ENCODE peak calls at places on chromosome 19, in nine cellular contexts. K, E, V, T, L, W, S, Y and R are unnamed samples.

GRCh38 chr19:2634228-2634951 is 68.1 kb downstream of the GNG7 start:
- DNase-seq in T (peak; percentile 81), Y (peak; percentile 49), E (no peak), W (no peak), S (no peak), V (peak; percentile 40), K (no peak), L (no peak), R (no peak)

GRCh38 chr19:18282021-18282787 is 782 bp upstream of the JUND start:
- DNase-seq in T (no peak), V (no peak), Y (peak; percentile 93), L (no peak), K (peak; percentile 94), W (no peak), S (peak; percentile 98), E (no peak), R (peak; percentile 55)

GRCh38 chr19:54248016-54248601 is 5.5 kb upstream of the LILRA6 start:
- DNase-seq in Y (peak; percentile 75), L (peak; percentile 67), V (peak; percentile 29), W (no peak), K (no peak), E (peak; percentile 44), S (peak; percentile 81), T (no peak), R (no peak)

GRCh38 chr19:47618771-47619170 is 9.8 kb downstream of the BICRA start:
- DNase-seq in E (peak; percentile 70), W (no peak), T (no peak), S (no peak), Y (no peak), V (no peak), L (no peak), K (no peak), R (no peak)

GRCh38 chr19:47309608-47310007 is at the start of gene C5AR1:
- DNase-seq in W (no peak), S (no peak), K (peak; percentile 89), V (no peak), L (no peak), Y (peak; percentile 98), E (peak; percentile 41), T (no peak), R (no peak)

GRCh38 chr19:27529158-27529557 is 1683.8 kb downstream of the UQCRFS1 start:
- DNase-seq in Y (no peak), S (no peak), V (no peak), E (no peak), T (no peak), W (no peak), K (no peak), L (no peak), R (no peak)

GRCh38 chr19:5128251-5128931 is 159.5 kb downstream of the KDM4B start:
- DNase-seq in V (peak; percentile 47), W (no peak), K (no peak), T (peak; percentile 71), L (no peak), S (no peak), E (peak; percentile 82), Y (no peak), R (no peak)

GRCh38 chr19:23789246-23789645 is 30.6 kb upstream of the ZNF681 start:
- DNase-seq in V (no peak), Y (no peak), E (no peak), S (no peak), W (no peak), T (no peak), K (no peak), L (no peak), R (no peak)

GRCh38 chr19:54517483-54517882 is 14.9 kb downstream of the LAIR2 start:
- DNase-seq in Y (peak; percentile 65), T (peak; percentile 37), W (peak; percentile 29), E (peak; percentile 43), S (no peak), V (peak; percentile 42), L (no peak), K (no peak), R (peak; percentile 67)

GRCh38 chr19:3479177-3479818 is 1.0 kb downstream of the SMIM24 start:
- DNase-seq in V (no peak), T (peak; percentile 40), E (no peak), L (no peak), W (no peak), K (no peak), Y (peak; percentile 64), S (no peak), R (no peak)

GRCh38 chr19:47186337-47187022 is 44.5 kb downstream of the BBC3 start:
- DNase-seq in L (no peak), V (no peak), Y (no peak), K (no peak), T (no peak), E (no peak), S (no peak), W (no peak), R (no peak)

GRCh38 chr19:38975214-38975860 is at the start of gene FBXO17:
- DNase-seq in E (peak; percentile 44), K (peak; percentile 90), S (no peak), V (peak; percentile 34), T (peak; percentile 44), L (peak; percentile 78), Y (no peak), W (peak; percentile 84), R (peak; percentile 77)

GRCh38 chr19:45768644-45769053 is 403 bp downstream of the SIX5 start:
- DNase-seq in L (peak; percentile 81), W (peak; percentile 65), T (peak; percentile 54), V (no peak), E (peak; percentile 61), Y (peak; percentile 66), S (no peak), K (no peak), R (peak; percentile 40)

GRCh38 chr19:35265126-35265995 is 3.4 kb upstream of the USF2 start:
- DNase-seq in T (peak; percentile 14), V (no peak), Y (no peak), W (no peak), L (peak; percentile 64), E (no peak), S (peak; percentile 88), K (peak; percentile 88), R (no peak)

GRCh38 chr19:18846862-18847515 is 15.2 kb downstream of the UPF1 start:
- DNase-seq in E (peak; percentile 75), L (peak; percentile 90), V (peak; percentile 83), T (peak; percentile 80), W (peak; percentile 68), K (peak; percentile 95), S (no peak), Y (peak; percentile 69), R (peak; percentile 84)

GRCh38 chr19:35559781-35560180 is 3.7 kb downstream of the ATP4A start:
- DNase-seq in T (no peak), Y (no peak), E (no peak), K (no peak), V (no peak), L (no peak), W (no peak), S (no peak), R (no peak)

GRCh38 chr19:54804571-54804970 is 1.2 kb downstream of the KIR2DL4 start:
- DNase-seq in V (no peak), K (peak; percentile 52), L (no peak), E (no peak), Y (no peak), S (no peak), W (no peak), T (no peak), R (no peak)

GRCh38 chr19:39444598-39445257 is 654 bp upstream of the SUPT5H start:
- DNase-seq in V (no peak), W (no peak), Y (peak; percentile 23), E (no peak), L (no peak), K (no peak), T (no peak), S (no peak), R (no peak)

GRCh38 chr19:38792250-38793111 is 3.5 kb downstream of the LGALS7B start:
- DNase-seq in L (no peak), W (no peak), K (peak; percentile 92), V (no peak), S (peak; percentile 83), Y (no peak), E (no peak), T (peak; percentile 39), R (no peak)

GRCh38 chr19:45113628-45114027 is 20.6 kb downstream of the PPP1R37 start:
- DNase-seq in T (peak; percentile 76), S (no peak), W (no peak), V (no peak), Y (no peak), E (no peak), L (no peak), K (no peak), R (no peak)

GRCh38 chr19:46821512-46822359 is 28.9 kb downstream of the AP2S1 start:
- DNase-seq in E (no peak), T (no peak), S (no peak), Y (peak; percentile 45), W (no peak), K (no peak), L (no peak), V (no peak), R (no peak)

GRCh38 chr19:52231154-52231565 is 38.2 kb upstream of the ZNF766 start:
- DNase-seq in Y (no peak), W (no peak), K (no peak), T (no peak), E (no peak), L (no peak), V (no peak), S (no peak), R (no peak)
- TF ChIP-seq POLR2A in Y (no peak), W (no peak), K (no peak), T (no peak), E (no peak), L (no peak), V (no peak), S (no peak), R (no peak)

GRCh38 chr19:43532571-43532961 is 422 bp upstream of the ZNF575 start:
- DNase-seq in L (no peak), T (peak; percentile 73), K (peak; percentile 88), S (no peak), W (peak; percentile 79), V (no peak), Y (no peak), E (peak; percentile 62), R (peak; percentile 64)
- TF ChIP-seq POLR2A in L (no peak), T (no peak), K (no peak), S (no peak), W (peak; percentile 39), V (no peak), Y (no peak), E (no peak), R (no peak)

GRCh38 chr19:11694533-11695439 is 44.0 kb downstream of the ZNF823 start:
- DNase-seq in L (peak; percentile 98), W (no peak), S (peak; percentile 88), V (peak; percentile 99), Y (peak; percentile 95), K (peak; percentile 99), E (peak; percentile 94), T (peak; percentile 96), R (peak; percentile 83)
- TF ChIP-seq POLR2A in L (no peak), W (no peak), S (no peak), V (peak; percentile 32), Y (no peak), K (no peak), E (no peak), T (no peak), R (peak; percentile 82)

DNA sequence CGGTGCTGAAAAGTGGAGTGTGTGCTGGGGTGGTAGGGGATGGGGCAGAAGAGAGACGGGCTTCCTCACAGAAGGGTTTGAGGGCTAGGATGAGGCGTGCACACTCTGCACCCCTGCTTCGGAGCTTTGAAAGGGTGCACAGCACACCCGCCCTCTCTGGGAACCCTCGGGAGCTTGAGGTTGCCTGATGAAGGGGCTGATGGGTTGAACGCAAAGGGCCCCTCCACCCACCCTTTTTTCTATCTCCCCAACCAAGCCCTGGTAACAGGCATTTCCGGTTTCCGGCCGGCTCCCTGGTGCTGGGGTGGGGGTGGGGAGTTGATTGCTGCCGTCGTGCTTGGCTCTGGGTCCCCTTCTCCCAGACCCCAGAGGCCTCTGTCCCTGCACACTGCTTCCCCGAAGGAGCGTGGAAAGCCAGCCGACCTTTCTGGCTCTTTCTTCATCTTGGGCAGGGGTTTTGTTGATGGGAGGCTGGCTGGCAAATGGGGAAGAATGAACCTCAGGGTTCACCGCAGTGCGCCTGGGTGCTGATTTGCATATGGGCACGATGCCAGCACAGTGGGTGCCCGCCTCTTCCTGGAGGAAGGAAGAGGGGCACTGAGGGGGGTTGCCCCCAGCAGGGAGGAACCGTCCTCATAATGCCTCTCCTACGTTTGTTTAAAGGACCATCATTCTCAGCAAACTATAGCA is 29.0 kb downstream of the VAV1 start:
- DNase-seq in K (peak; percentile 91), E (peak; percentile 72), S (no peak), L (no peak), Y (peak; percentile 93), V (peak; percentile 61), T (peak; percentile 65), W (peak; percentile 53), R (peak; percentile 51)
- TF ChIP-seq POLR2A in K (no peak), E (no peak), S (no peak), L (no peak), Y (peak; percentile 20), V (no peak), T (no peak), W (peak; percentile 8), R (no peak)